ENCODE peak calls at places on chromosomes 16 and 17, in nine cellular contexts. P, R, B, F, Z, W, K, X and N are unnamed samples.

GRCh38 chr17:60327122-60327869 is 64.6 kb downstream of the USP32 start:
- DNase-seq in P (no peak), R (no peak), B (no peak), F (no peak), Z (peak), W (no peak), K (no peak), X (peak), N (no peak)

GRCh38 chr16:4737545-4737944 is 3.2 kb downstream of the DNAAF8 start:
- DNase-seq in P (no peak), R (no peak), B (no peak), F (no peak), Z (no peak), W (no peak), K (no peak), X (no peak), N (no peak)

GRCh38 chr16:11392041-11392581 is 46.9 kb downstream of the RMI2 start:
- DNase-seq in P (no peak), R (no peak), B (no peak), F (no peak), Z (no peak), W (no peak), K (no peak), X (no peak), N (no peak)

GRCh38 chr16:3665508-3665907 is 11.0 kb downstream of the DNASE1 start:
- DNase-seq in P (peak), R (no peak), B (no peak), F (no peak), Z (no peak), W (peak), K (no peak), X (no peak), N (no peak)

GRCh38 chr17:5237541-5238016 is 2.9 kb upstream of the SCIMP start:
- DNase-seq in P (no peak), R (peak), B (peak), F (peak), Z (no peak), W (no peak), K (no peak), X (peak), N (peak)

GRCh38 chr16:52552643-52553042 is 5.7 kb upstream of the TOX3 start:
- DNase-seq in P (no peak), R (no peak), B (no peak), F (no peak), Z (no peak), W (no peak), K (no peak), X (no peak), N (no peak)

GRCh38 chr16:5033256-5034166 is at the start of gene NAGPA:
- DNase-seq in P (peak), R (peak), B (peak), F (peak), Z (peak), W (peak), K (peak), X (peak), N (peak)

GRCh38 chr17:41835214-41835799 is 725 bp downstream of the NT5C3B start:
- DNase-seq in P (no peak), R (peak), B (no peak), F (no peak), Z (no peak), W (no peak), K (no peak), X (no peak), N (peak)

GRCh38 chr16:50395763-50396710 is 27.2 kb upstream of the BRD7 start:
- DNase-seq in P (no peak), R (no peak), B (no peak), F (no peak), Z (no peak), W (peak), K (no peak), X (no peak), N (no peak)

GRCh38 chr17:882827-883585 is 96.6 kb downstream of the NXN start:
- DNase-seq in P (no peak), R (peak), B (no peak), F (no peak), Z (no peak), W (no peak), K (peak), X (peak), N (no peak)

GRCh38 chr17:81142301-81143199 is 22.8 kb upstream of the PVALEF start:
- DNase-seq in P (peak), R (peak), B (peak), F (peak), Z (peak), W (peak), K (peak), X (peak), N (peak)

GRCh38 chr16:29702307-29702706 is 23.3 kb downstream of the QPRT start:
- DNase-seq in P (no peak), R (no peak), B (no peak), F (no peak), Z (no peak), W (peak), K (no peak), X (no peak), N (no peak)

GRCh38 chr16:68991075-68991474 is 114.4 kb upstream of the HAS3 start:
- DNase-seq in P (no peak), R (no peak), B (no peak), F (no peak), Z (no peak), W (no peak), K (no peak), X (no peak), N (no peak)

GRCh38 chr17:78915872-78916632 is 9.1 kb downstream of the TIMP2 start:
- DNase-seq in P (no peak), R (peak), B (peak), F (no peak), Z (no peak), W (no peak), K (no peak), X (peak), N (peak)

GRCh38 chr16:67843343-67843765 is 1.2 kb downstream of the THAP11 start:
- DNase-seq in P (no peak), R (peak), B (no peak), F (no peak), Z (no peak), W (no peak), K (peak), X (no peak), N (peak)

GRCh38 chr17:14776791-14777190 is 475.9 kb downstream of the HS3ST3B1 start:
- DNase-seq in P (no peak), R (peak), B (no peak), F (no peak), Z (no peak), W (no peak), K (no peak), X (no peak), N (no peak)

GRCh38 chr17:19344311-19345066 is 18.0 kb downstream of the B9D1 start:
- DNase-seq in P (no peak), R (no peak), B (no peak), F (no peak), Z (no peak), W (no peak), K (peak), X (no peak), N (no peak)

GRCh38 chr17:19578545-19578944 is 44.9 kb downstream of the SLC47A1 start:
- DNase-seq in P (no peak), R (peak), B (no peak), F (no peak), Z (no peak), W (no peak), K (no peak), X (no peak), N (no peak)

GRCh38 chr17:44733753-44734152 is 25.0 kb upstream of the ADAM11 start:
- DNase-seq in P (no peak), R (no peak), B (peak), F (no peak), Z (no peak), W (no peak), K (no peak), X (peak), N (no peak)

GRCh38 chr17:4147751-4148310 is 4.8 kb downstream of the CYB5D2 start:
- DNase-seq in P (no peak), R (no peak), B (no peak), F (no peak), Z (no peak), W (no peak), K (no peak), X (no peak), N (no peak)

GRCh38 chr17:80998388-80999223 is 7.0 kb downstream of the CHMP6 start:
- DNase-seq in P (no peak), R (no peak), B (no peak), F (no peak), Z (no peak), W (no peak), K (no peak), X (no peak), N (no peak)

GRCh38 chr16:17572145-17572544 is 101.4 kb upstream of the XYLT1 start:
- DNase-seq in P (no peak), R (no peak), B (peak), F (no peak), Z (no peak), W (no peak), K (no peak), X (peak), N (no peak)

GRCh38 chr17:30290696-30291570 is 811 bp downstream of the BLMH start:
- DNase-seq in P (no peak), R (peak), B (peak), F (no peak), Z (no peak), W (no peak), K (peak), X (peak), N (peak)

GRCh38 chr16:5321925-5322324 is 224.3 kb upstream of the EEF2KMT start:
- DNase-seq in P (no peak), R (no peak), B (no peak), F (no peak), Z (no peak), W (no peak), K (no peak), X (no peak), N (no peak)

GRCh38 chr17:2050871-2051387 is 4.0 kb upstream of the HIC1 start:
- DNase-seq in P (no peak), R (peak), B (no peak), F (no peak), Z (peak), W (no peak), K (peak), X (no peak), N (no peak)

GRCh38 chr17:41962768-41963434 is 3.7 kb upstream of the CNP start:
- DNase-seq in P (peak), R (peak), B (peak), F (no peak), Z (peak), W (peak), K (peak), X (peak), N (peak)